ENCODE peak calls at places on chromosomes 6 and 20, in seven cellular contexts. T is PC-3, L is aorta, V is body of pancreas, K is psoas muscle, N is colonic mucosa, M is neuronal stem cell. G is an unnamed sample. For H3K4me1, the result is how much of the 10 kb centered on the place peaks cover.

GRCh38 chr20:38692436-38693411 is 31.6 kb upstream of the SLC32A1 start:
- DNase-seq in T (peak), L (no peak), V (peak), K (no peak), N (peak), M (peak), G (peak)

GRCh38 chr6:26222587-26222986 is 135.4 kb downstream of the HFE start:
- DNase-seq in T (no peak), L (no peak), V (no peak), K (no peak), N (no peak), M (no peak), G (no peak)

GRCh38 chr6:169828176-169828575 is 76.8 kb downstream of the ERMARD start:
- DNase-seq in T (no peak), L (no peak), V (no peak), K (no peak), N (peak), M (no peak), G (no peak)

GRCh38 chr6:72042088-72042487 is 155.7 kb downstream of the RIMS1 start:
- DNase-seq in T (peak), L (no peak), V (no peak), K (no peak), N (no peak), M (no peak), G (no peak)

GRCh38 chr6:137819740-137820139 is 47.3 kb upstream of the TNFAIP3 start:
- DNase-seq in T (no peak), L (no peak), V (no peak), K (no peak), N (no peak), M (no peak), G (no peak)

GRCh38 chr6:42746452-42747400 is 823 bp upstream of the TBCC start:
- DNase-seq in T (peak), L (peak), V (peak), K (peak), N (peak), M (peak), G (peak)

GRCh38 chr6:63640062-63640461 is 4.5 kb downstream of the PHF3 start:
- DNase-seq in T (peak), L (no peak), V (no peak), K (no peak), N (no peak), M (no peak), G (no peak)

GRCh38 chr20:5987383-5987782 is 36.9 kb downstream of the MCM8 start:
- DNase-seq in T (peak), L (no peak), V (no peak), K (no peak), N (no peak), M (no peak), G (no peak)

GRCh38 chr20:33640287-33640686 is 21.8 kb upstream of the C20orf144 start:
- DNase-seq in T (no peak), L (no peak), V (no peak), K (no peak), N (no peak), M (no peak), G (no peak)

GRCh38 chr6:33205172-33206026 is 944 bp downstream of the HSD17B8 start:
- DNase-seq in T (peak), L (no peak), V (no peak), K (no peak), N (no peak), M (no peak), G (no peak)

GRCh38 chr6:42165016-42165415 is 8.1 kb upstream of the GUCA1A start:
- DNase-seq in T (no peak), L (no peak), V (no peak), K (no peak), N (no peak), M (no peak), G (no peak)

GRCh38 chr20:60057866-60058807 is 99.9 kb downstream of the CDH26 start:
- DNase-seq in T (no peak), L (peak), V (peak), K (peak), N (no peak), M (peak), G (no peak)

GRCh38 chr6:83113258-83113657 is 45.8 kb downstream of the DOP1A start:
- DNase-seq in T (no peak), L (no peak), V (no peak), K (no peak), N (no peak), M (no peak), G (no peak)

GRCh38 chr6:115704028-115704427 is 356.7 kb downstream of the FRK start:
- DNase-seq in T (no peak), L (no peak), V (no peak), K (no peak), N (no peak), M (no peak), G (no peak)

GRCh38 chr6:48397887-48398286 is 286.9 kb upstream of the PTCHD4 start:
- DNase-seq in T (no peak), L (no peak), V (no peak), K (no peak), N (no peak), M (no peak), G (no peak)

GRCh38 chr20:63004607-63005211 is 2.1 kb downstream of the BHLHE23 start:
- DNase-seq in T (no peak), L (no peak), V (no peak), K (no peak), N (no peak), M (no peak), G (no peak)

GRCh38 chr6:116883005-116883404 is 6.0 kb downstream of the RFX6 start:
- DNase-seq in T (peak), L (no peak), V (no peak), K (no peak), N (no peak), M (no peak), G (no peak)

GRCh38 chr20:48015136-48015925 is 230.1 kb upstream of the SULF2 start:
- DNase-seq in T (no peak), L (no peak), V (no peak), K (no peak), N (no peak), M (no peak), G (no peak)

GRCh38 chr6:170087946-170088348 is 202.9 kb downstream of the DLL1 start:
- DNase-seq in T (no peak), L (peak), V (no peak), K (no peak), N (no peak), M (no peak), G (peak)

GRCh38 chr6:118391086-118391485 is 157.0 kb upstream of the PLN start:
- DNase-seq in T (no peak), L (no peak), V (no peak), K (no peak), N (no peak), M (no peak), G (no peak)

GRCh38 chr6:156774872-156775405 is 2.2 kb upstream of the ARID1B start:
- DNase-seq in T (no peak), L (no peak), V (no peak), K (no peak), N (peak), M (no peak), G (peak)
- H3K4me3 ChIP-seq in T (no peak), L (peak), V (no peak), K (peak), N (no peak), M (no peak), G (no peak)

GRCh38 chr6:35049346-35049745 is 91.8 kb downstream of the TCP11 start:
- DNase-seq in T (no peak), L (no peak), V (no peak), K (no peak), N (no peak), M (no peak), G (no peak)

GRCh38 chr6:35048631-35049083 is 92.5 kb downstream of the TCP11 start:
- DNase-seq in T (no peak), L (no peak), V (no peak), K (no peak), N (peak), M (no peak), G (peak)

GRCh38 chr6:35046862-35047261 is 94.3 kb downstream of the TCP11 start:
- DNase-seq in T (no peak), L (no peak), V (no peak), K (no peak), N (no peak), M (no peak), G (no peak)

GRCh38 chr6:35047265-35048011 is 93.7 kb downstream of the TCP11 start:
- DNase-seq in T (no peak), L (no peak), V (no peak), K (no peak), N (no peak), M (no peak), G (no peak)

DNA sequence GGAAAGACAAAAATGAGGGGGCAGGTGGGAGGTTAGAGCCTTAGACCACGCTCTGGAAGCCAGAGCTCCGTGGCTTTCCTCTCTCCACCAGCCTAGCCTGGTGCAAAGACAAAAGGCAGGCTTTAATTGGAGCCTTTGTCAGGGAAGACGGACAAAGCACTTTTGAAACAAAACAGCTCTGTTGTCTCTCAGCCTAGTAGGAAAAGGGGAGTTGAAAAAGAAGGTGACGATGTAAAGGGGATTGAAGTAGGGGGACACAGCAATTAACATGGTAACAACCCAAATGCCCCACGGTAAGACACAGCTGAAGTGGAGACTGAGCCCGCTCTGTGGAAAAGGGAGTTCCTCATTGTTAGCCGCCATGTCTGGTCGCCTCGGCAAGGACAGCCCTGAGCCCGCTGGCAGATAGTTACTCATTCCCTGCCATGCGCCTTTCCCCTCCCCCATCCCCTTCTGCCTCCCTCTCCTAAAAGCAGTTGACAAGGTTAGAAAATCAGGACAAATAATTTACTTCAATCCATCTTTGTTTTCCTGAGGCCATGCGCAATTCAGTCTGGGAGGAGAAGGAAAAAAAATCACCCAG is 93.0 kb downstream of the TCP11 start:
- DNase-seq in T (no peak), L (no peak), V (peak), K (no peak), N (no peak), M (peak), G (no peak)
- H3K4me1 ChIP-seq in T (under half), L (under half), V (half or more), K (half or more), N (under half), M (half or more), G (half or more)

DNA sequence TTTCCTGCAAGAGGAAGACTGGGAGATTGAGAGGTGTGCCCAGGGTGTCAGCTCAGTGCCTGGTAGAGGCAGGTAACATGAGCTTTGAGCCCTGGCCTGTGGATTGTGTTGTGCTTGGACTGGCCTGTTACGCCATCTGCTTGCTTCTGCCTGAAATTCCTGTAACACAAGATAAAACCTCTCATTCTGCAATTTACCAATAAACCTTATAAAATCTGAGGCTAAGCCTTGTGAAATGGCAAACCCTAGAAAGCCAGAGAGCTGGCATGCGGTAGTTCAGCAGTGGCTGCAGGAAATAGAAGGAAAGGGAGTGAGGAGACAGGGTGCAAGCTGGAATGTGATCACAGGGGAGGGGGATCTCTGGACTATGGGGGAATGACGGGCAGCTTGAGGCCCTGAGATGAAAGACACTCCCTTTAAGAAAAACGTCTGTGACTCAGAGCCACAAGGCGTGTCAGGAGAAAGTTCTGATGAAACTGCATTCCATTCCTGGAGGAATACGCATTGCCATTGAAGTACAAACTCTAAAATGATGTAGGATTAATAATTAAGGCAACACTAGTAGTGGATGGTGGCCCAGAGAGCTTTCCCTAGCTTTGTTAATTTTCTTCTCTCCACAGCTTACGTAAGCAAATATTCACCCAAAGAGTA is 26.3 kb upstream of the TFAP2A start:
- DNase-seq in T (peak), L (no peak), V (no peak), K (no peak), N (no peak), M (no peak), G (no peak)
- H3K4me3 ChIP-seq in T (peak), L (no peak), V (no peak), K (no peak), N (no peak), M (no peak), G (no peak)

DNA sequence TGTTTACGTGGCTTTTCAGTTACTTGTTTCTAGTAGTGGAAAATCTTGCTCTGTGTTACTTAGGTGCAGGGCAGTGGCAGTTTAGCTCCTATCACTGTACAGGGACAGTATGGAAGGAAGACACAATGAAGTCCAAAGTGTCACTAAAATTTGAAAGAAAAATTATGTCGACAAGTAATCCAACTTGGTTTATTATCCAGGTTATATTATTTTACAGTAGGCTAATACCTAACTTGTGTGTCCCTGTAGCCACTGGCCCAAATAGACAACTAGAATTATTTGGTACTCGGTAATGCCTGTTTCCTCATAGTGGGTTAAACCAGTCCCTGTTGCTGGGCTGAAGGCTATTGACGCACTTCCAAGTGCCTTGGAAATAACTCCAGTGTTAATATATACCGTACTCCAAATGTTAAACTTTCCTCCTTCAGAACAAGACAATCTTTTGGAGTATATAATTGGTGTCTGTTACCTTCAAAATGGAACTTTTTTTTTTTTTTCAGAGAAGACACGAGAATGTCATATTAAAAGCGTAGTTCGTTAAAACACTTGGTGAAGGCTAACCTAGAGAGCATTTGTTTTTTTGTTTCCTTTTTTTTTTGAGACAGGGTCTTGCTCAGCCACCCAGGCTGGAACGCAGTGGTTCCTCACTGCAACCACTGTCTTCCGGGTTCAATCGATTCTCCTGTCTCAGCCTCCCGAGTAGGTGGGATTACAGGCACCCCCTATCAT is 4.7 kb downstream of the JARID2 start:
- DNase-seq in T (no peak), L (no peak), V (no peak), K (no peak), N (no peak), M (no peak), G (no peak)
- H3K4me1 ChIP-seq in T (under half), L (under half), V (under half), K (under half), N (under half), M (under half), G (under half)

DNA sequence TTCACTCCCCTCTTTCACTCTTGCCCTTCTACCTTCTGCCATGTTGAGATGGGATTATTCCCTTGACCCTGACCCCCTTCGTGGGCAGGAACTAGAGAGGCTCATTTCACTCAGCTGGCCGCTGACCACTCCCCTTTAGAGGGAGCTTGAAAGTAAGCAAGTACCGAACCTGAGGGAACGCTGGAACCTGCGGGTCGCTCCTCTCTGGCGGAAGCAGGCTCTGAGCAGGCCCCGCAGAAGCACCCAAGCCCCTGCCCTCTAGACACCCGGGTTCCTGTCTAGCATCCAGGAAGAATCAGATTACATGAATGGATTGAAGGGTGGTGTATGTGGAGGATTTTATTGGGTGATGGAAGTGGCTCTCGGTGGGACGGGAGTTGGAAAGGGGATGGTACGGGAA is 11.9 kb upstream of the MYCT1 start:
- DNase-seq in T (no peak), L (no peak), V (no peak), K (no peak), N (no peak), M (no peak), G (no peak)
- H3K4me3 ChIP-seq in T (no peak), L (no peak), V (no peak), K (no peak), N (no peak), M (no peak), G (no peak)

DNA sequence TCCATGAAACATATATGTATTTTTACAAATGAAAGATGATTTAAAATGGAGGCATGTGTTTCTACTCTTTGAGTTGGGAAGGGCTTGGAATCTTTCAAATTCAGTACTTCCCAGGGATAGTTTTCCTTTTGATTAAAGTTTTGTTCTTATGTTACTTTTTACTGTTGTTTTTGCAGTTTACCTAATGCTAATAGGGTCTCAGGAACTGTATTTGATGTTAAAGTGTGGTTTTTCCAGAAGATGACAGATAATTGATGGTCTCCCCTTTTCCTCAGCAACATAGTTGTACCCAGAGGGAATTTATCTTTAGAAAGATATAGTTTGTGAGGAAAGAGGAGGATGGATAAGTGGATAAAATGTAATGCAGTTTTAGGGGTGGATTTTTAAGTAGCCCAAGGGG is 42.1 kb downstream of the GNAS start:
- DNase-seq in T (no peak), L (no peak), V (no peak), K (no peak), N (no peak), M (no peak), G (no peak)
- H3K4me1 ChIP-seq in T (under half), L (under half), V (half or more), K (half or more), N (under half), M (under half), G (under half)

DNA sequence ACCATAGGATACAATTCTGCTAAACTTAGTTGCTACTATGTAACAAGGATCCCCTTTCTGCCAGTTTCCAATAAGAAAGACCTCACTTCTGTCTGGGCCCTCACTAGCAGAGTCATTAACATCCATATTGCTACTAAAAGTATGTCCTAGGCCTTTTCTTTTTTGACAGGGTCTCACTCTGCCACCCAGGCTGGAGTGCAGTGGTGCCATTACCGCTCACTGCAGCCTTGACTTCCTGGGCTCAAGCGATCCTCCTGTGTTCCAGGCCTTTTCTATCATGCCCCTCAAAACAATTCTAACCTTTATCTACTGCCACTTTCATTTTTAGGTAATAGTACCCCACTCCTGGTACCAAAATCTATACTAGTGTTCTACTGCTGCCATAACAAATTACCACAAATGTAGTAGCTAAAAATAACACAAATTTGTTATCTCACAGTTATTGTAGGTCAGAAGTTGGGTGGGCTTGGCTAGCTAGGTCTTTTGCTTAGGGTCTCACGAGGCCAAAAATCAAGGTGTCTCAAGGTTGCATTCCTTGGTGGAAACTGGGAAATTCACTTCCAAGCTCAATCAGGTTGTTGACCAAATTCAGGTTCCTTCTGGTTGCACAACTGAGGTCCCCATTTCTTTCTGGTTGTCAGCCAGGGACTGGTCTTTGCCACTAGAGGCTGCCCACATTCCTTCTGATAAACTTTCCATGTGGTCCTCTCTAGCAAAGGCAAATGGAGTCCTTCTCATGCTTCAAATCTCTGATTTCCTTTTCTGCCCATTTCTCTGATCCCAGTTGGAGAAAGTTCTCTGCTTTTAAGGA is 3.0 kb downstream of the CSNK2A1 start:
- DNase-seq in T (no peak), L (no peak), V (no peak), K (no peak), N (no peak), M (no peak), G (no peak)
- H3K4me3 ChIP-seq in T (no peak), L (no peak), V (no peak), K (peak), N (no peak), M (no peak), G (no peak)

DNA sequence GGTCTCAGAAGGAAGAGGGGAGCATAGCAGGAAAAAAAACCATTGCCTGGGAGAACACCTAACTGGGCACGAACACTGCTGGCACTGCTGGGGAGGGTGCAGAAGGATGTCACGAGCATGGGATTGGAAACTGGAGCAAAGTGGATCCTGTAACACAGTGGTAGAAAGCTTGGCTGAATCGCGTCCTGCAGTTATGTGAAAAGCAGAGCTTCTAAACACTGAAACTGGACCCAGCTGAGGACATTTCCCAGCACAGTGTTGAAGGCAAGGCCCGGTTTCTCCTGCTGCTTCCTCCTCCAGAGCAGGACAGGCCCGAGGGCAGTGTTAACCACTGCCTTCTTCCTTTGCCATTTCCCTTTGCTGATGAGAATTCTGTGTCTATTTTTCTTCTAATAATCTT is 6.7 kb downstream of the APMAP start:
- DNase-seq in T (no peak), L (no peak), V (no peak), K (no peak), N (peak), M (no peak), G (no peak)
- H3K4me1 ChIP-seq in T (under half), L (under half), V (under half), K (under half), N (under half), M (under half), G (under half)

G was measured in mucosa of descending colon.